ENCODE peak calls at places on chromosomes 1 and 21, in ten cellular contexts. G is COR-L47; Z is pons; W is NCI-H2171 treated with DMSO at 0.1 percent for 48 hours; B is activated CD4-positive, alpha-beta memory T cell treated with anti-CD3 and anti-CD28 coated beads for 36 hours; K is NCI-H1105; C is central memory CD8-positive, alpha-beta T cell; I is cerebellum; N is fibroblast of lung; D is stimulated activated CD4-positive, alpha-beta T cell treated with anti-CD3 and anti-CD28 coated beads, Interleukin-4, amount 100 ng/mL, for 1 hour. Q is an unnamed sample.

GRCh38 chr21:42969193-42969600 is 5.2 kb upstream of the PKNOX1 start:
- DNase-seq in G (no peak), Z (no peak), W (no peak), B (no peak), K (no peak), C (no peak), I (no peak), N (no peak), D (no peak), Q (no peak)

GRCh38 chr1:95028954-95029353 is 43.8 kb downstream of the ALG14 start:
- DNase-seq in G (no peak), Z (no peak), W (no peak), B (peak), K (no peak), C (no peak), I (no peak), N (no peak), D (no peak), Q (no peak)

GRCh38 chr1:19074361-19074901 is 118.0 kb upstream of the IFFO2 start:
- DNase-seq in G (no peak), Z (no peak), W (no peak), B (peak), K (no peak), C (peak), I (no peak), N (no peak), D (peak), Q (peak)

GRCh38 chr1:29655945-29656866 is 419.9 kb downstream of the PTPRU start:
- DNase-seq in G (no peak), Z (no peak), W (peak), B (no peak), K (no peak), C (no peak), I (no peak), N (no peak), D (no peak), Q (no peak)

GRCh38 chr1:89719502-89720306 is 86.8 kb downstream of the LRRC8C start:
- DNase-seq in G (peak), Z (no peak), W (peak), B (no peak), K (peak), C (no peak), I (no peak), N (peak), D (no peak), Q (peak)

GRCh38 chr1:47696911-47697441 is 259.1 kb downstream of the FOXD2 start:
- DNase-seq in G (no peak), Z (no peak), W (no peak), B (no peak), K (no peak), C (no peak), I (no peak), N (no peak), D (no peak), Q (no peak)

GRCh38 chr1:117676615-117677130 is 70.8 kb downstream of the TENT5C start:
- DNase-seq in G (no peak), Z (no peak), W (peak), B (no peak), K (no peak), C (no peak), I (no peak), N (no peak), D (no peak), Q (no peak)

GRCh38 chr1:51444534-51445192 is 74.4 kb downstream of the EPS15 start:
- DNase-seq in G (no peak), Z (no peak), W (no peak), B (no peak), K (no peak), C (no peak), I (no peak), N (no peak), D (no peak), Q (no peak)

GRCh38 chr1:204127597-204128242 is 24.1 kb downstream of the ETNK2 start:
- DNase-seq in G (peak), Z (peak), W (peak), B (peak), K (peak), C (no peak), I (peak), N (peak), D (no peak), Q (no peak)

GRCh38 chr1:67242016-67242415 is 65.7 kb upstream of the IL12RB2 start:
- DNase-seq in G (no peak), Z (no peak), W (no peak), B (no peak), K (no peak), C (no peak), I (no peak), N (no peak), D (no peak), Q (no peak)

GRCh38 chr1:54774820-54775498 is 10.6 kb upstream of the PARS2 start:
- DNase-seq in G (no peak), Z (no peak), W (peak), B (peak), K (no peak), C (no peak), I (no peak), N (peak), D (no peak), Q (no peak)

GRCh38 chr1:98660941-98661543 is 479 bp upstream of the SNX7 start:
- DNase-seq in G (no peak), Z (peak), W (no peak), B (no peak), K (no peak), C (no peak), I (no peak), N (peak), D (no peak), Q (no peak)

GRCh38 chr1:16132325-16132785 is 23.5 kb downstream of the EPHA2 start:
- DNase-seq in G (no peak), Z (no peak), W (no peak), B (no peak), K (no peak), C (no peak), I (no peak), N (no peak), D (no peak), Q (no peak)

GRCh38 chr1:235470741-235471439 is 33.4 kb downstream of the B3GALNT2 start:
- DNase-seq in G (no peak), Z (no peak), W (peak), B (no peak), K (no peak), C (no peak), I (no peak), N (no peak), D (no peak), Q (no peak)

GRCh38 chr1:58881471-58881994 is 97.7 kb upstream of the JUN start:
- DNase-seq in G (no peak), Z (no peak), W (no peak), B (no peak), K (no peak), C (no peak), I (no peak), N (peak), D (no peak), Q (no peak)

GRCh38 chr1:201693887-201694614 is 134.9 kb upstream of the IPO9 start:
- DNase-seq in G (peak), Z (no peak), W (no peak), B (no peak), K (no peak), C (no peak), I (no peak), N (no peak), D (no peak), Q (no peak)

GRCh38 chr1:24384251-24385090 is 29.1 kb downstream of the STPG1 start:
- DNase-seq in G (no peak), Z (no peak), W (no peak), B (peak), K (no peak), C (no peak), I (no peak), N (peak), D (peak), Q (peak)

GRCh38 chr21:35212393-35213127 is 163.5 kb upstream of the RUNX1 start:
- DNase-seq in G (no peak), Z (no peak), W (no peak), B (no peak), K (no peak), C (no peak), I (no peak), N (peak), D (no peak), Q (no peak)

GRCh38 chr1:160161965-160162705 is 10.7 kb downstream of the ATP1A4 start:
- DNase-seq in G (no peak), Z (peak), W (no peak), B (no peak), K (no peak), C (no peak), I (no peak), N (peak), D (no peak), Q (no peak)

GRCh38 chr21:44444286-44444931 is 10.9 kb upstream of the LRRC3 start:
- DNase-seq in G (no peak), Z (no peak), W (no peak), B (no peak), K (no peak), C (no peak), I (no peak), N (no peak), D (no peak), Q (no peak)

GRCh38 chr1:54105736-54106269 is 47.0 kb downstream of the CDCP2 start:
- DNase-seq in G (no peak), Z (no peak), W (no peak), B (no peak), K (no peak), C (no peak), I (no peak), N (peak), D (no peak), Q (no peak)

GRCh38 chr1:246492611-246493245 is 14.4 kb downstream of the SMYD3 start:
- DNase-seq in G (peak), Z (peak), W (peak), B (peak), K (peak), C (no peak), I (peak), N (peak), D (peak), Q (peak)

GRCh38 chr21:34661848-34662247 is 6.9 kb upstream of the CLIC6 start:
- DNase-seq in G (no peak), Z (no peak), W (no peak), B (no peak), K (no peak), C (no peak), I (no peak), N (no peak), D (no peak), Q (no peak)

GRCh38 chr21:38914531-38915385 is 109.0 kb downstream of the ETS2 start:
- DNase-seq in G (no peak), Z (no peak), W (no peak), B (peak), K (no peak), C (no peak), I (no peak), N (no peak), D (no peak), Q (no peak)

GRCh38 chr1:209839875-209840491 is 12.2 kb downstream of the UTP25 start:
- DNase-seq in G (no peak), Z (no peak), W (no peak), B (peak), K (no peak), C (no peak), I (no peak), N (peak), D (no peak), Q (no peak)

GRCh38 chr1:219542828-219543518 is 69.9 kb downstream of the ZC3H11B start:
- DNase-seq in G (no peak), Z (no peak), W (no peak), B (no peak), K (no peak), C (no peak), I (no peak), N (no peak), D (no peak), Q (no peak)

GRCh38 chr1:174800221-174800791 is 199.4 kb upstream of the CACYBP start:
- DNase-seq in G (no peak), Z (peak), W (peak), B (peak), K (no peak), C (no peak), I (peak), N (no peak), D (no peak), Q (peak)